ENCODE peak calls at places on chromosome 9, in four cellular contexts. Q, J, B and O are unnamed samples.

GRCh38 chr9:127661342-127661741 is 45.4 kb upstream of the CFAP157 start:
- DNase-seq in Q (no peak), J (no peak), B (no peak), O (no peak)

GRCh38 chr9:4661165-4662095 is 664 bp upstream of the PLPP6 start:
- DNase-seq in Q (no peak), J (no peak), B (no peak), O (no peak)

GRCh38 chr9:18606281-18606680 is 132.3 kb downstream of the ADAMTSL1 start:
- DNase-seq in Q (no peak), J (no peak), B (no peak), O (no peak)

GRCh38 chr9:86187121-86187520 is 72.3 kb downstream of the C9orf153 start:
- DNase-seq in Q (no peak), J (no peak), B (no peak), O (no peak)

GRCh38 chr9:117744856-117745389 is 40.7 kb downstream of the TLR4 start:
- DNase-seq in Q (no peak), J (peak; percentile 74), B (peak; percentile 25), O (peak; percentile 56)

GRCh38 chr9:108099854-108100253 is 610.3 kb upstream of the KLF4 start:
- DNase-seq in Q (no peak), J (no peak), B (no peak), O (no peak)

GRCh38 chr9:109507421-109507838 is 9.3 kb upstream of the PTPN3 start:
- DNase-seq in Q (no peak), J (no peak), B (no peak), O (no peak)

GRCh38 chr9:4167040-4167671 is 132.7 kb downstream of the GLIS3 start:
- DNase-seq in Q (no peak), J (no peak), B (no peak), O (no peak)

GRCh38 chr9:7094052-7094451 is 336.3 kb downstream of the KDM4C start:
- DNase-seq in Q (no peak), J (no peak), B (no peak), O (peak; percentile 46)

GRCh38 chr9:69173891-69174644 is at the start of gene TJP2:
- DNase-seq in Q (peak; percentile 54), J (peak; percentile 88), B (peak; percentile 86), O (peak; percentile 77)